ENCODE peak calls at places on chromosome 17, in four cellular contexts. One of them, this sample, is unnamed.
A peak's percentile ranks its signal among the peaks of the same experiment; 100 is the strongest.

GRCh38 chr17:40351185-40352043 is 13.1 kb downstream of the GJD3 start:
- DNase-seq in pancreas: peak; percentile 29
- DNase-seq in lower lobe of right lung: no peak
- DNase-seq in cardiac muscle cell: no peak
- DNase-seq in this sample: no peak

GRCh38 chr17:40034426-40035161 is 19.4 kb downstream of the CSF3 start:
- DNase-seq in pancreas: no peak
- DNase-seq in lower lobe of right lung: no peak
- DNase-seq in cardiac muscle cell: no peak
- DNase-seq in this sample: no peak

GRCh38 chr17:9023389-9024210 is 2.3 kb downstream of the NTN1 start:
- DNase-seq in pancreas: no peak
- DNase-seq in lower lobe of right lung: no peak
- DNase-seq in cardiac muscle cell: no peak
- DNase-seq in this sample: no peak

GRCh38 chr17:62704381-62704971 is 77.0 kb downstream of the MRC2 start:
- DNase-seq in pancreas: no peak
- DNase-seq in lower lobe of right lung: no peak
- DNase-seq in cardiac muscle cell: peak; percentile 29
- DNase-seq in this sample: no peak

GRCh38 chr17:30095507-30096244 is 20.9 kb upstream of the NSRP1 start:
- DNase-seq in pancreas: no peak
- DNase-seq in lower lobe of right lung: no peak
- DNase-seq in cardiac muscle cell: peak; percentile 84
- DNase-seq in this sample: no peak

GRCh38 chr17:31391496-31391949 is at the start of gene RAB11FIP4:
- DNase-seq in pancreas: no peak
- DNase-seq in lower lobe of right lung: no peak
- DNase-seq in cardiac muscle cell: peak; percentile 52
- DNase-seq in this sample: no peak

GRCh38 chr17:79009397-79010303 is at the start of gene CANT1:
- DNase-seq in pancreas: peak; percentile 88
- DNase-seq in lower lobe of right lung: peak; percentile 90
- DNase-seq in cardiac muscle cell: peak; percentile 92
- DNase-seq in this sample: peak; percentile 87

GRCh38 chr17:82871056-82871775 is 31.4 kb upstream of the ZNF750 start:
- DNase-seq in pancreas: no peak
- DNase-seq in lower lobe of right lung: peak; percentile 36
- DNase-seq in cardiac muscle cell: no peak
- DNase-seq in this sample: no peak

GRCh38 chr17:38926290-38927070 is 1.1 kb downstream of the LASP1NB start:
- DNase-seq in pancreas: no peak
- DNase-seq in lower lobe of right lung: no peak
- DNase-seq in cardiac muscle cell: peak; percentile 46
- DNase-seq in this sample: no peak

GRCh38 chr17:74461646-74462045 is 4.8 kb upstream of the CD300A start:
- DNase-seq in pancreas: no peak
- DNase-seq in lower lobe of right lung: no peak
- DNase-seq in cardiac muscle cell: no peak
- DNase-seq in this sample: no peak

GRCh38 chr17:13864551-13864950 is 204.8 kb upstream of the COX10 start:
- DNase-seq in pancreas: no peak
- DNase-seq in lower lobe of right lung: no peak
- DNase-seq in cardiac muscle cell: peak; percentile 54
- DNase-seq in this sample: no peak

GRCh38 chr17:58339775-58340622 is 11.4 kb upstream of the TSPOAP1 start:
- DNase-seq in pancreas: no peak
- DNase-seq in lower lobe of right lung: no peak
- DNase-seq in cardiac muscle cell: no peak
- DNase-seq in this sample: peak; percentile 65

GRCh38 chr17:78571329-78571728 is 5.9 kb downstream of the DNAH17 start:
- DNase-seq in pancreas: no peak
- DNase-seq in lower lobe of right lung: no peak
- DNase-seq in cardiac muscle cell: no peak
- DNase-seq in this sample: no peak

GRCh38 chr17:43784068-43784467 is 3.8 kb downstream of the CFAP97D1 start:
- DNase-seq in pancreas: no peak
- DNase-seq in lower lobe of right lung: no peak
- DNase-seq in cardiac muscle cell: no peak
- DNase-seq in this sample: no peak

GRCh38 chr17:9057310-9057709 is 36.0 kb downstream of the NTN1 start:
- DNase-seq in pancreas: no peak
- DNase-seq in lower lobe of right lung: no peak
- DNase-seq in cardiac muscle cell: no peak
- DNase-seq in this sample: no peak

GRCh38 chr17:40399185-40399584 is 18.5 kb downstream of the TOP2A start:
- DNase-seq in pancreas: no peak
- DNase-seq in lower lobe of right lung: no peak
- DNase-seq in cardiac muscle cell: peak; percentile 77
- DNase-seq in this sample: peak; percentile 66

DNA sequence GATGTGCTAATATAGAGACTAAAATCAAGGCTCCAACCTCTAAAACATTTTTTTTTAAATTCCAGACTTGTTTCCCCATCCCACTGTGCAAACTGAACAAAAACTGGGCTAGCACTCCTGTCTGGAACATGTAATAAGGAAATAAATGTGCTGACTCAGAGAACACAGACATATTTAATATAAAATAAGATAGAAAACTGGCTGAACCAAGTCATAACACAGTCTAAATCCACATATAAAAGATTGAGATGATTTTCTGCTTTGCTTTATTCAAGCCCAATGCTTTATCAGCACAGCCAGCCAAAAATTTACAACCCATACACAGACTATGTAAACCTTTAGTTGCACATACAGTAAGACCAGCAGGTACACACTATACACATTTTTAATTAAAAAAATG is 1.5 kb downstream of the STAT3 start:
- DNase-seq in pancreas: no peak
- DNase-seq in lower lobe of right lung: no peak
- DNase-seq in cardiac muscle cell: no peak
- DNase-seq in this sample: no peak
- H3K27ac ChIP-seq in pancreas: peak overlapping the region; percentile 99
- H3K27ac ChIP-seq in lower lobe of right lung: peak overlapping the region; percentile 100
- H3K27ac ChIP-seq in cardiac muscle cell: peak overlapping the region; percentile 93
- H3K27ac ChIP-seq in this sample: peak overlapping the region; percentile 99

GRCh38 chr17:35046245-35046644 is 17.3 kb downstream of the RFFL start:
- DNase-seq in pancreas: no peak
- DNase-seq in lower lobe of right lung: no peak
- DNase-seq in cardiac muscle cell: no peak
- DNase-seq in this sample: no peak

GRCh38 chr17:35048685-35049379 is 14.7 kb downstream of the RFFL start:
- DNase-seq in pancreas: no peak
- DNase-seq in lower lobe of right lung: no peak
- DNase-seq in cardiac muscle cell: no peak
- DNase-seq in this sample: peak; percentile 8

GRCh38 chr17:35050170-35050569 is 13.3 kb downstream of the RFFL start:
- DNase-seq in pancreas: no peak
- DNase-seq in lower lobe of right lung: no peak
- DNase-seq in cardiac muscle cell: no peak
- DNase-seq in this sample: no peak

GRCh38 chr17:35044181-35044580 is 19.3 kb downstream of the RFFL start:
- DNase-seq in pancreas: no peak
- DNase-seq in lower lobe of right lung: no peak
- DNase-seq in cardiac muscle cell: no peak
- DNase-seq in this sample: no peak

DNA sequence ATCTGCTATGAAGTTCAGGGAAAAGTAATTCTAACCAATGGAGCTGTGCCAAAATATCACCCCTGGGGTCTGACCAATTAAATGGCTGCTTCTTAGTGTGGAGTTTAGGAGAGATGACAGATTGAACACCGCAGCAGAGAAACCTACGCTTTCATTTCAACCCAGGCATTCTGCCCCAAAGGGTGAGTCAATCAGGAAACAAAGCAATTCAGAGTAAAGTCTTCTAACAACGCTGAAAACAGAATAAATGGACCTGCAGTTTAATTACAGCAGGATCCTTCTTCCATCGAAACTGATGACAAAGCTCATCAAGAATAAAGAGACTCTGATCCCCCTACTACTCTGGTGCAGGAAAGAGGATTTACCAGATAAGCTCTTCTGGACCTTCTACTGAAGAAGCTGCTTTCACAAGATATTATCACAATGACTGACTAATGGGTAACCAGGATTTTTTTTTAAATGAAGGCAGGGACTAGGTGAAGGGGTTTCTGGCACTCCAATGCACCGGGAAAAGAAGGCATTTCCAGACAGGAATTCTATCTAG is 16.7 kb downstream of the RFFL start:
- DNase-seq in pancreas: no peak
- DNase-seq in lower lobe of right lung: no peak
- DNase-seq in cardiac muscle cell: peak; percentile 69
- DNase-seq in this sample: peak; percentile 89
- H3K4me3 ChIP-seq in pancreas: no peak overlapping the region
- H3K4me3 ChIP-seq in lower lobe of right lung: no peak overlapping the region
- H3K4me3 ChIP-seq in cardiac muscle cell: no peak overlapping the region
- H3K4me3 ChIP-seq in this sample: peak overlapping the region; percentile 26

DNA sequence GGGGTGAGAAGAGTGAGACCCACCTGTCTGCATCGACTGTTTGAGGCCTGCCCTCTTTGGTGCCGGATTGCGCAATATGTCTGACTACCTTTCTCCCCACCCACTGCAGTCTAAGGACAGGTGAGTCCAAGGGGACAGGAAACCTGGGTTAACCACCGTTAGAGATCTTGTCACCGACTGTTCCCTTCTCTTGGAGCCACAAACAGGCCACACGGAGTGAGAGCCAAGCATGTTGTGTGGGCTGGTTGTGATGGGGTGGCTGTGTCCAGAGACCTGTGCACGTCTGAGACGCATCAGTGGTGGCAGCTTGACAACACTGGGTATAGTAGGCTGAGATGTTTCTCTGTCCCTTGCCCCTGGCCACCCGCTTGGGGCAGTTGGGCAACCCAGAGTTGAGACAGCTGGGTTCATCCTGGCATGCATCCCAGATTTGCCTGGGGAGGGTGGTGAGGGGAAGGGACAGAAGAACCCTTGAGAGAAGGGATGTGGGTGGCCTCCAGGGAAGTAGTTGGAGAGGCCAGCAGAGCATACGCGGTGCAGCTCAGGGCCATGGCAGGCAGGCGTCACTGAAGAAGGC is 21.4 kb downstream of the MPRIP start:
- DNase-seq in pancreas: no peak
- DNase-seq in lower lobe of right lung: peak; percentile 84
- DNase-seq in cardiac muscle cell: no peak
- DNase-seq in this sample: peak; percentile 3
- H3K4me1 ChIP-seq in pancreas: peaks cover 6% of the 10 kb centered on the region
- H3K4me1 ChIP-seq in lower lobe of right lung: peaks cover 61% of the 10 kb centered on the region
- H3K4me1 ChIP-seq in cardiac muscle cell: no peaks in the 10 kb centered on the region
- H3K4me1 ChIP-seq in this sample: peaks cover 56% of the 10 kb centered on the region

DNA sequence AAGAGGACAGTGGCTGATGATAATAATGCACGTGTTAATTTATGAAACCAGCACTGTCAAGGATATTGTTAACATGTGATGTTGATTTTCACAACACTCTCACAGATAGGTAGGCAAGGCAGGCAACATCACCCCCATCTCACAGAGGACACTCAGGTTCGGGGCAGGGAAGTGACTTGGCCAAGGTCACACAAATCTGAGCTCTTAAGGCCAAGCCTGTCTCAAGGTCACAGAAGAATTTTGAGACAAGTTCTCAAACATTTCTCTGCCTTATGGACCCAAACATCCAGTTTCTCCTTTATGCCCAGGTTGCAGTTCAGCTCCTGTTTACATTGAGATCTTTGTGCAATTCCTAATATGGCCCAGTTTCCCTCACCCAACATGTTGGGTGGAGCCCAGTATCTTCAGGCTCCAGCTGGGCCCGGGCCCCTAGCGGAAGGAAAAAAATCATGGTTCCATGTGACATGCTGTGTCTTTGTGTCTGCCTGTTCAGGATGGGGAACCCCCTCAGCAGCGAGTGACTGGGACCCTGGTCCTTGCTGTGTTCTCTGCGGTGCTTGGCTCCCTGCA is 1.3 kb downstream of the SLC2A4 start:
- DNase-seq in pancreas: no peak
- DNase-seq in lower lobe of right lung: no peak
- DNase-seq in cardiac muscle cell: no peak
- DNase-seq in this sample: no peak
- H3K27ac ChIP-seq in pancreas: no peak overlapping the region
- H3K27ac ChIP-seq in lower lobe of right lung: no peak overlapping the region
- H3K27ac ChIP-seq in cardiac muscle cell: peak overlapping the region; percentile 99
- H3K27ac ChIP-seq in this sample: no peak overlapping the region

GRCh38 chr17:41547921-41548843 is 20.1 kb upstream of the KRT19 start:
- DNase-seq in pancreas: peak; percentile 64
- DNase-seq in lower lobe of right lung: peak; percentile 67
- DNase-seq in cardiac muscle cell: peak; percentile 98
- DNase-seq in this sample: no peak
- H3K4me3 ChIP-seq in pancreas: peak overlapping the region; percentile 3
- H3K4me3 ChIP-seq in lower lobe of right lung: peak overlapping the region; percentile 32
- H3K4me3 ChIP-seq in cardiac muscle cell: no peak overlapping the region
- H3K4me3 ChIP-seq in this sample: peak overlapping the region; percentile 29